ENCODE peak calls at places on chromosome 12, in ten cellular contexts. Q, Z, A, Y, N, X, R, F, L and G are unnamed samples.

GRCh38 chr12:108418162-108418561 is 79.1 kb upstream of the CMKLR1 start:
- DNase-seq in Z (no peak), N (no peak), L (no peak), R (no peak), A (no peak), Q (no peak), X (no peak), Y (no peak), F (no peak), G (no peak)

GRCh38 chr12:68538722-68539614 is 71.7 kb upstream of the RAP1B start:
- DNase-seq in N (peak; percentile 37), Y (peak; percentile 55), L (peak; percentile 71), A (peak; percentile 37), Z (no peak), F (peak; percentile 74), Q (peak; percentile 15), R (no peak), X (peak; percentile 94), G (no peak)

GRCh38 chr12:88450130-88450529 is 130.1 kb downstream of the KITLG start:
- DNase-seq in N (no peak), Q (no peak), A (no peak), Z (no peak), R (no peak), Y (no peak), F (no peak), L (no peak), X (no peak), G (no peak)

GRCh38 chr12:75883241-75883640 is 148.3 kb downstream of the PHLDA1 start:
- DNase-seq in Z (no peak), N (no peak), A (no peak), Y (no peak), Q (no peak), F (no peak), X (no peak), L (no peak), R (no peak), G (peak; percentile 72)

GRCh38 chr12:106885026-106885425 is 70.7 kb upstream of the TMEM263 start:
- DNase-seq in L (no peak), Z (no peak), Q (no peak), Y (no peak), R (no peak), X (peak; percentile 41), A (no peak), F (no peak), N (no peak), G (no peak)

GRCh38 chr12:55707841-55708694 is at the start of gene ITGA7:
- DNase-seq in X (peak; percentile 73), A (no peak), Z (peak; percentile 87), N (peak; percentile 92), L (peak; percentile 85), Y (peak; percentile 92), F (peak; percentile 91), Q (no peak), R (peak; percentile 83), G (peak; percentile 57)

GRCh38 chr12:124921200-124922008 is 7.0 kb upstream of the UBC start:
- DNase-seq in X (peak; percentile 82), A (peak; percentile 93), N (peak; percentile 77), Z (no peak), Y (no peak), F (peak; percentile 61), R (peak; percentile 69), Q (peak; percentile 80), L (peak; percentile 45), G (peak; percentile 66)

GRCh38 chr12:64663019-64663418 is 52.7 kb downstream of the RASSF3 start:
- DNase-seq in X (peak; percentile 58), A (no peak), R (no peak), N (no peak), F (no peak), Q (no peak), L (no peak), Z (no peak), Y (peak; percentile 51), G (no peak)

GRCh38 chr12:54569995-54570531 is 18.4 kb downstream of the PPP1R1A start:
- DNase-seq in R (no peak), Q (no peak), N (no peak), Y (no peak), L (no peak), Z (no peak), A (no peak), X (no peak), F (no peak), G (no peak)

GRCh38 chr12:18141583-18141982 is 51.6 kb upstream of the RERGL start:
- DNase-seq in Y (peak; percentile 87), A (no peak), F (no peak), N (no peak), X (no peak), Z (no peak), Q (no peak), R (no peak), L (peak; percentile 7), G (peak; percentile 47)

GRCh38 chr12:460301-461230 is 827 bp downstream of the B4GALNT3 start:
- DNase-seq in L (peak; percentile 52), F (peak; percentile 55), A (peak; percentile 4), X (peak; percentile 31), R (peak; percentile 14), Q (peak; percentile 22), Y (peak; percentile 75), Z (peak; percentile 86), N (peak; percentile 55), G (no peak)

GRCh38 chr12:75954076-75954475 is 77.5 kb downstream of the PHLDA1 start:
- DNase-seq in R (no peak), Q (no peak), L (peak; percentile 88), Y (no peak), N (no peak), F (no peak), A (no peak), X (peak; percentile 11), Z (no peak), G (peak; percentile 96)

GRCh38 chr12:104684884-104685283 is 228.1 kb downstream of the CHST11 start:
- DNase-seq in L (peak; percentile 44), Q (no peak), A (no peak), F (no peak), N (peak; percentile 53), Z (no peak), Y (no peak), X (peak; percentile 23), R (no peak), G (no peak)

GRCh38 chr12:109912790-109913189 is 12.7 kb downstream of the TCHP start:
- DNase-seq in A (no peak), Q (no peak), X (no peak), F (peak; percentile 40), Y (no peak), Z (peak; percentile 42), L (no peak), R (no peak), N (no peak), G (no peak)

GRCh38 chr12:131736807-131737484 is 26.1 kb downstream of the SFSWAP start:
- DNase-seq in X (no peak), Z (no peak), L (no peak), N (no peak), Q (no peak), Y (no peak), F (no peak), A (no peak), R (no peak), G (peak; percentile 18)

GRCh38 chr12:3084742-3085141 is 7.6 kb downstream of the TSPAN9 start:
- DNase-seq in L (no peak), F (peak; percentile 66), R (no peak), A (no peak), Y (no peak), Q (no peak), Z (no peak), X (no peak), N (peak; percentile 82), G (no peak)

GRCh38 chr12:7035464-7035863 is 17.2 kb upstream of the LPCAT3 start:
- DNase-seq in X (no peak), R (no peak), Y (no peak), F (no peak), Q (no peak), N (no peak), L (no peak), A (no peak), Z (no peak), G (no peak)

GRCh38 chr12:10540776-10541205 is 35.1 kb downstream of the EIF2S3B start:
- DNase-seq in L (no peak), Q (no peak), A (no peak), Z (no peak), F (no peak), N (no peak), Y (no peak), X (no peak), R (no peak), G (no peak)

GRCh38 chr12:89085421-89085820 is 266.9 kb downstream of the DUSP6 start:
- DNase-seq in F (peak; percentile 54), Q (no peak), R (no peak), Z (no peak), A (no peak), L (no peak), Y (no peak), N (no peak), X (no peak), G (no peak)

GRCh38 chr12:90100619-90101018 is 392.0 kb upstream of the ATP2B1 start:
- DNase-seq in X (peak; percentile 91), F (no peak), Q (no peak), N (no peak), L (no peak), A (no peak), Y (no peak), R (no peak), Z (no peak), G (no peak)

GRCh38 chr12:47391566-47391965 is 311.8 kb upstream of the AMIGO2 start:
- DNase-seq in L (no peak), F (no peak), Z (no peak), R (no peak), X (no peak), N (no peak), Y (no peak), A (peak; percentile 79), Q (peak; percentile 65), G (no peak)

GRCh38 chr12:91778091-91778819 is 367.4 kb downstream of the BTG1 start:
- DNase-seq in Z (no peak), F (no peak), A (no peak), R (no peak), Q (no peak), X (peak; percentile 47), L (peak; percentile 3), Y (no peak), N (peak; percentile 55), G (no peak)

GRCh38 chr12:65540140-65540539 is 261.7 kb downstream of the MSRB3 start:
- DNase-seq in A (no peak), Y (no peak), X (no peak), Z (no peak), N (no peak), R (no peak), F (no peak), Q (no peak), L (no peak), G (no peak)

GRCh38 chr12:131619106-131619642 is 91.7 kb upstream of the SFSWAP start:
- DNase-seq in L (no peak), R (no peak), N (no peak), Z (no peak), F (no peak), A (no peak), Y (no peak), X (no peak), Q (no peak), G (no peak)

GRCh38 chr12:57737467-57738141 is 938 bp downstream of the AGAP2 start:
- DNase-seq in L (peak; percentile 57), Q (no peak), Y (peak; percentile 61), R (peak; percentile 37), Z (peak; percentile 82), X (peak; percentile 60), F (no peak), N (peak; percentile 69), A (no peak), G (no peak)

GRCh38 chr12:19439059-19440018 is at the start of gene AEBP2:
- DNase-seq in N (peak; percentile 98), A (peak; percentile 81), R (peak; percentile 73), Z (peak; percentile 96), Y (peak; percentile 98), F (peak; percentile 96), Q (peak; percentile 75), L (peak; percentile 98), X (peak; percentile 97), G (peak; percentile 93)